ENCODE peak calls at places on chromosome 1, in seven cellular contexts. Z, V, S, U, H, K and A are unnamed samples.

GRCh38 chr1:232622981-232623380 is 7.0 kb downstream of the SIPA1L2 start:
- DNase-seq in Z (no peak), V (no peak), S (peak), U (no peak), H (peak), K (no peak), A (no peak)

GRCh38 chr1:40834968-40835545 is 27.1 kb downstream of the CITED4 start:
- DNase-seq in Z (no peak), V (no peak), S (peak), U (no peak), H (no peak), K (no peak), A (no peak)

GRCh38 chr1:155026588-155026987 is 7.0 kb downstream of the DCST2 start:
- DNase-seq in Z (peak), V (no peak), S (no peak), U (no peak), H (no peak), K (no peak), A (peak)

GRCh38 chr1:245810181-245810727 is 655.5 kb downstream of the KIF26B start:
- DNase-seq in Z (no peak), V (no peak), S (no peak), U (no peak), H (no peak), K (no peak), A (no peak)

GRCh38 chr1:99621340-99621901 is 24.5 kb upstream of the PALMD start:
- DNase-seq in Z (no peak), V (no peak), S (no peak), U (no peak), H (no peak), K (no peak), A (no peak)

GRCh38 chr1:66172272-66172671 is 361.7 kb upstream of the SGIP1 start:
- DNase-seq in Z (no peak), V (no peak), S (no peak), U (no peak), H (no peak), K (no peak), A (no peak)

GRCh38 chr1:206479164-206480125 is 9.2 kb downstream of the IKBKE start:
- DNase-seq in Z (peak), V (no peak), S (peak), U (peak), H (peak), K (peak), A (peak)

GRCh38 chr1:97209381-97209780 is 487.8 kb downstream of the PTBP2 start:
- DNase-seq in Z (no peak), V (no peak), S (no peak), U (no peak), H (no peak), K (no peak), A (no peak)

GRCh38 chr1:210321552-210321951 is 7.2 kb upstream of the HHAT start:
- DNase-seq in Z (no peak), V (no peak), S (no peak), U (no peak), H (no peak), K (no peak), A (no peak)

DNA sequence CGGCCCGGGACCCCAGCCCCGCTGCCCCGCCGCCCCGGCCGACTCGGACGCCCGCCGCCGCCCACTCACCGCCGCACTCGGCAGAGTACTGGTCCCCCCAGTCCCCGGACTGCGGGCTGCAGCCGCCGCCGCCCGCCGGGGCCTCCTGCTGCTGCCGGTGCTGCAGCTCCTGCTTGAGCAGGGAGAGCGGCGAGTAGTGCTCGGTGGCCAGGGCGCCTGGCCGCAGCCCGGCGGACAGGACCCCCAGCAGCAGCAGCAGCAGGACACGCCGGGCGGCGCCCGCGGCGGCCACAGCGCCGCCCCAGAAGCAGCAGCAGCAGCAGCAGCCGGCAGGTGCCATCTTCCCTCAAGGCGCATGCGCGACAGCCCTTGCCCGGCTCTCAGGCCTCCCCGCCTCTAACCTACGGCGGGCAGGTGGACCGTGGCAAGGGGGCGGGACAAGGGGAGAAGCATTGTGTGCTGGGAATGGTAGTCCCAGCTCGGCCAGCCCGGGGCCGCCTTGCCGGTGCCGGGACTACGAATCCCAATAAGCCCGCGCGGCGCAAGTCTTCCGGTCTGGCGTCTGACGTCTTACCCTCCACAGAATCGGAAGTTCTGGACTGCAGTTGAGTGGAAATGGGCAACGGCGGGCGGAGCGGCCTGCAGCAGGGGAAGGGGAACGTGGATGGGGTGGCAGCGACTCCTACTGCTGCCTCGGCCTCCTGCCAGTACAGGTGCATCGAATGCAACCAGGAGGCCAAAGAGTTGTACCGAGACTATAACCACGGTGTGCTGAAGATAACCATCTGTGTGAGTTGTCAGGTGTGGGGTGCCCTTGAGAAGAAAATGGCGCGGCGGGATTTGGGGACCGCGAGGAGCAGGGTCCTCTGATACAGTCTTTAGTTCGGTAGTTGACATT is at the start of the genes ARV1 and TTC13:
- DNase-seq in Z (peak), V (peak), S (peak), U (peak), H (peak), K (peak), A (peak)
- TF ChIP-seq CTCF in Z (peak), V (peak), S (peak), U (peak), H (peak), K (peak), A (peak)

GRCh38 chr1:9537863-9538668 is 1.2 kb upstream of the SLC25A33 start:
- DNase-seq in Z (peak), V (no peak), S (no peak), U (no peak), H (peak), K (peak), A (peak)

GRCh38 chr1:9539829-9540550 is 725 bp downstream of the SLC25A33 start:
- DNase-seq in Z (peak), V (no peak), S (peak), U (peak), H (peak), K (no peak), A (peak)

GRCh38 chr1:9536301-9536700 is 3.0 kb upstream of the SLC25A33 start:
- DNase-seq in Z (no peak), V (no peak), S (no peak), U (no peak), H (no peak), K (no peak), A (no peak)

GRCh38 chr1:9538669-9539164 is 548 bp upstream of the SLC25A33 start:
- DNase-seq in Z (peak), V (no peak), S (no peak), U (no peak), H (peak), K (no peak), A (no peak)

DNA sequence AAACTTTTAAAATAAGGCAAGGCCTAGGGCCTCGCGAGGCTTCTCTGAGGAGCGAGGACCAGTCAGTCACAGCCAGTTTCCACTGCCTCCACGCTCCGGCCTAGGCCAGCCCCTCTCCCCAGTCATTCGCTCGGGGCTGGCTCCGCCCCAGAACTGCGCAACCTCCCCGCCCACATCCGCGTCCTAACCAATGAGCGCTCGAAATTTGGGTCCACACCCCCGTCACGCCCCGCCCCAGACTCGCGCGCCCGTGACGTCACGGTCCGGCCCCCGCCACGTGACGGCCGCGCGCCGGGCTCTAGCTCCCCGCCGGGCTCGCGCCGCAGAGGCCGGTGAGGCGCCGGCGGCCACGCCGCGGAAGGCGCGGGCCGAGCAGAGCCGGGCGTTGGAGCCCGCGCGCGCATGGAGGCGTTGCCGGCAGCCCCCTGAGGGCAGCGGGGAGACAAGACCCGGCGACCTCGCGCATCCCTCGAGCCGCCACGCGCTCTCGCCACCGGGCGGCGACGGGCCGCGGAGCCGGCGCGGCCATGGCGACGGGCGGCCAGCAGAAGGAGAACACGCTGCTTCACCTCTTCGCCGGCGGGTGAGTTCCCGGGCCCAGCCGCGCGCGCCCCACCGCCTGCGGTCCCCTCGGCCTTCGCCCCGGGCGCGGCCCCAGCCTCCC is at the start of gene SLC25A33:
- DNase-seq in Z (peak), V (peak), S (peak), U (peak), H (peak), K (peak), A (peak)
- TF ChIP-seq CTCF in Z (no peak), V (no peak), S (no peak), U (no peak), H (no peak), K (no peak), A (no peak)

DNA sequence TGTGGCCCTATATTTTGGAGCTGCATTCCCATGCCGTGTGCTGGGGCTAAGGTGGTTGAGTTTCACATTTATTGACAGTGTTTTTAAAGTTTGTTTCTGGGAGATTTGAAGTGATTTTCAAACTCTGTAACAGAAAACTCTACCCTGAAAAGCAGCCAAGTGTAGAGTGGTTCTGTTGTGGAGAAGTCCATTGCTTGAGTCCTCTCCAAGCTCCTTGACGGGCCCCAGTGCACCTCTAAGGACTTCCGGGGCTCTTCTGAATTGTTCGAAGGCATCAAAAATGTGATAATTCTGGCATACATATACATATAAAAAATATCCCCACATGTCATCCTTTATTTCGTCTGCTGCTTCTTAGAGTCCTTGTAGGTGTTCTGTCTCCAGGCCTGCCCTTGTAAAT is 5.0 kb downstream of the MYOCOS start:
- DNase-seq in Z (no peak), V (no peak), S (no peak), U (no peak), H (no peak), K (no peak), A (no peak)
- TF ChIP-seq CTCF in Z (no peak), V (no peak), S (no peak), U (no peak), H (no peak), K (no peak), A (no peak)

DNA sequence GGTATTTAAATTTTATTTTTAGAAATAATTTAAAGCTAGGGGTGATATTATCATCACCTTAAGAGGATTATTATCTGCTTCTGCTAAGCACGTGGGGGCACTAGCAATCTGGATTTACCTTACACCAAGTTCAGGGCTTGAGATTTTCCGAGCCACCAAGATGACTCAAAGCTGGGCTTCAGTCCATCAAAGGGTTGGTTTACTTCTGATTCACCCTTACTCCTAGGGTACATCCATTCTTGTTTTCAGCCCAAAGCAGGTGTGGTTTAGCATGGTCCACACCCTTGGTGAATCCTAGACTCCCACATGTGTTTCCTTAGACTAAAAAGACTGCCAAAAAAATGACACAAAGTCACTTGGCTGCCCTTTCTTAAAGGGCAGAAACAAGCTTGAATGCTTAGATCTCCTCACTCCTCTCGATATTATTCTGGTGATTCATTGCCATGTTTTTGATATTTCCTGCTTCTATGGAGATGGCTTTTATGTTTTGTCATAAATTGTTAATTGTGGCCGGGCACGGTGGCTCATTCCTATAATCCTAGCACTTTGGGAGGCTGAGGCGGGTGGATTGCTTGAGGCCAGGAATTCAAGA is 9.8 kb upstream of the PRSS38 start:
- DNase-seq in Z (no peak), V (peak), S (no peak), U (no peak), H (no peak), K (no peak), A (no peak)
- TF ChIP-seq CTCF in Z (no peak), V (no peak), S (no peak), U (no peak), H (no peak), K (no peak), A (no peak)

GRCh38 chr1:45854724-45855123 is 51.3 kb downstream of the MAST2 start:
- DNase-seq in Z (no peak), V (no peak), S (peak), U (no peak), H (no peak), K (peak), A (no peak)
- TF ChIP-seq CTCF in Z (no peak), V (no peak), S (peak), U (no peak), H (no peak), K (no peak), A (no peak)

DNA sequence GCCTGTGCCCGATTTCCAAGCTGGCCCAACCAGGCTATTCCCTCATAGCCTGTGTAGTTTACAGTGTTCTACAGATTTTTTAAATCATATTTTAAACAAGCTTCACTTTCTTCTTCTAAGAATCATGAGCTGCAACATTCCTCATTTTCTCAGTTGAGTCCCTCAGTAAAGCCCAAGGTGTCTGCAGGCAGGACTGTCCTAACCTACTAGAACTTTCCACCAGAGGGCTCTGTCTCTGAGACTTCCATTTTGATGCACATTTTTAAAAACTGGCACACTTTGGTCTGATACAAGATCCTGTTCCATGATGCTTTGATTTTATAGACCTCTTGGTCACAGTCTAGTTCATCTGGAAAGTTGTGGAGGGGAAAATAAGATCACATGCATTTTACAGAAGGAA is 21.6 kb upstream of the SLAMF6 start:
- DNase-seq in Z (no peak), V (no peak), S (peak), U (no peak), H (no peak), K (no peak), A (no peak)
- TF ChIP-seq CTCF in Z (peak), V (peak), S (peak), U (peak), H (peak), K (peak), A (no peak)

DNA sequence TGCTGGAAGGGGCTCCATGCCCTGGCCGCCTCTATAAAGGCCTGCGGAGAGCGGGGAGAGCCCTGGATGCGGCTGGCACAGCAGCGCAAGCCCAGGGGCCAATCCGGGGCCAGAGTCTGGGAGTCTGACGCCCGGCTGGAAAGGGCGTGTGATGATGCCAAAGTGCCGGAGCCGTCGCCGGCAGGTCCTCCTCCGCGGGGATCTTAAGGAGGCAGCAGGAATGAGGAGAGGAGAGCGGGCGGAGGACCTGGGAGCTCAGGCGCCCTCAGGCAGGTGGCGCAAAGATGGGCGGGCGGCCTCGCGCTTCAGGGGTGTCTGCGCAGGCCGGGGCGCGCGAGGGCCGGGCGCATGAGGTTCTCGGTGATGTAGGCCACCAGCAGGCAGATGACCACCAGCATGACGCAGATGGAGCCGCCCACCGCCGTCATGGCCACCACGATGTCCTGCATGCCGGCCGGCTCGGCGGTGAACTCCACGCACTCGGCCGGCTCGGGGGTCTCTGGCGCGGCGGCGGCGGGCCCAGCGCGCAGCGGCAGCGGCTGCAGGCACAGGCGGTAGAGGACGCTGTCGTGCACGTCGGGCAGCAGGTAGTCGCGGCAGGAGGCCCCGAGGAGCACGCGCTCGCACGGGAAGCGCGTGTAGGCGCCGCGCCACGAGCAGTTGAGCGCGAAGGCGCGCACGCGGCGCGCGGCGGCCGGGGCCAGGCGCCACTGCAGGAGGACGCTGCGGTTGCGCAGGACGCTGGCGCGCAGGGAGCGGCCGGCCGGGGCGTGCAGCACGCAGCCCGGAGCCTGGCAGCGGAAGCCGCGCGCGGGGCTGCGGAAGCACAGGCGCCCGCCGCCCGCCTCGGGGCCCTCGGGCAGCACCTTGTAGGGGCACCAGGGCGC is 662 bp downstream of the FNDC10 start:
- DNase-seq in Z (no peak), V (no peak), S (peak), U (no peak), H (no peak), K (no peak), A (no peak)
- TF ChIP-seq CTCF in Z (no peak), V (no peak), S (peak), U (no peak), H (no peak), K (peak), A (no peak)

GRCh38 chr1:204289280-204289679 is 70.4 kb downstream of the PLEKHA6 start:
- DNase-seq in Z (no peak), V (no peak), S (no peak), U (no peak), H (no peak), K (no peak), A (no peak)

GRCh38 chr1:204287466-204287881 is 72.3 kb downstream of the PLEKHA6 start:
- DNase-seq in Z (no peak), V (no peak), S (peak), U (no peak), H (no peak), K (no peak), A (no peak)

GRCh38 chr1:204286323-204286714 is 72.5 kb upstream of the GOLT1A start:
- DNase-seq in Z (no peak), V (no peak), S (no peak), U (no peak), H (no peak), K (no peak), A (no peak)

GRCh38 chr1:204286841-204287387 is 72.8 kb downstream of the PLEKHA6 start:
- DNase-seq in Z (no peak), V (no peak), S (no peak), U (no peak), H (peak), K (peak), A (peak)

GRCh38 chr1:204288061-204288588 is 71.6 kb downstream of the PLEKHA6 start:
- DNase-seq in Z (peak), V (peak), S (peak), U (peak), H (peak), K (peak), A (peak)
- TF ChIP-seq CTCF in Z (no peak), V (no peak), S (no peak), U (no peak), H (no peak), K (no peak), A (no peak)

GRCh38 chr1:176466514-176466913 is 3.5 kb downstream of the PAPPA2 start:
- DNase-seq in Z (no peak), V (no peak), S (peak), U (no peak), H (no peak), K (no peak), A (peak)
- TF ChIP-seq CTCF in Z (peak), V (peak), S (peak), U (no peak), H (no peak), K (peak), A (peak)

GRCh38 chr1:15431571-15431948 is 6.7 kb upstream of the CTRC start:
- DNase-seq in Z (no peak), V (no peak), S (no peak), U (no peak), H (no peak), K (no peak), A (no peak)
- TF ChIP-seq CTCF in Z (no peak), V (no peak), S (no peak), U (no peak), H (no peak), K (no peak), A (no peak)